ENCODE peak calls at places on chromosomes 13 and 19, in eight cellular contexts. N is stomach, F is Panc1, D is HCT116, P is endothelial cell of umbilical vein, O is spleen, T is sigmoid colon, Z is HepG2. R is an unnamed sample. For H3K36me3, the result is how much of the 10 kb centered on the place peaks cover.

GRCh38 chr19:51714848-51715247 is 8.9 kb downstream of the HAS1 start:
- DNase-seq in N (no peak), F (no peak), D (no peak), P (no peak), O (no peak), T (no peak), Z (no peak), R (no peak)

GRCh38 chr19:22882797-22883196 is 50.7 kb downstream of the ZNF723 start:
- DNase-seq in N (no peak), F (no peak), D (peak), P (peak), O (no peak), T (no peak), Z (peak), R (no peak)

GRCh38 chr19:31135841-31136240 is 213.4 kb downstream of the TSHZ3 start:
- DNase-seq in N (no peak), F (no peak), D (no peak), P (no peak), O (no peak), T (no peak), Z (no peak), R (no peak)

GRCh38 chr13:94537740-94538630 is 58.0 kb downstream of the TGDS start:
- DNase-seq in N (no peak), F (no peak), D (no peak), P (no peak), O (no peak), T (no peak), Z (no peak), R (no peak)

GRCh38 chr19:46000497-46001246 is 5.4 kb downstream of the CCDC61 start:
- DNase-seq in N (peak), F (no peak), D (no peak), P (no peak), O (peak), T (no peak), Z (no peak), R (peak)

GRCh38 chr19:5943623-5944022 is 29.6 kb downstream of the CAPS start:
- DNase-seq in N (no peak), F (no peak), D (no peak), P (no peak), O (no peak), T (no peak), Z (no peak), R (no peak)

GRCh38 chr13:51249767-51250741 is 27.9 kb downstream of the FAM124A start:
- DNase-seq in N (no peak), F (no peak), D (peak), P (peak), O (no peak), T (no peak), Z (peak), R (no peak)

GRCh38 chr13:87280139-87280538 is 391.0 kb upstream of the SLITRK5 start:
- DNase-seq in N (no peak), F (no peak), D (no peak), P (no peak), O (no peak), T (no peak), Z (no peak), R (no peak)

GRCh38 chr19:45130888-45131615 is 29.7 kb downstream of the NKPD1 start:
- DNase-seq in N (peak), F (no peak), D (peak), P (peak), O (no peak), T (no peak), Z (peak), R (no peak)

GRCh38 chr19:6233051-6233826 is 46.5 kb downstream of the MLLT1 start:
- DNase-seq in N (peak), F (no peak), D (no peak), P (peak), O (peak), T (no peak), Z (no peak), R (no peak)

DNA sequence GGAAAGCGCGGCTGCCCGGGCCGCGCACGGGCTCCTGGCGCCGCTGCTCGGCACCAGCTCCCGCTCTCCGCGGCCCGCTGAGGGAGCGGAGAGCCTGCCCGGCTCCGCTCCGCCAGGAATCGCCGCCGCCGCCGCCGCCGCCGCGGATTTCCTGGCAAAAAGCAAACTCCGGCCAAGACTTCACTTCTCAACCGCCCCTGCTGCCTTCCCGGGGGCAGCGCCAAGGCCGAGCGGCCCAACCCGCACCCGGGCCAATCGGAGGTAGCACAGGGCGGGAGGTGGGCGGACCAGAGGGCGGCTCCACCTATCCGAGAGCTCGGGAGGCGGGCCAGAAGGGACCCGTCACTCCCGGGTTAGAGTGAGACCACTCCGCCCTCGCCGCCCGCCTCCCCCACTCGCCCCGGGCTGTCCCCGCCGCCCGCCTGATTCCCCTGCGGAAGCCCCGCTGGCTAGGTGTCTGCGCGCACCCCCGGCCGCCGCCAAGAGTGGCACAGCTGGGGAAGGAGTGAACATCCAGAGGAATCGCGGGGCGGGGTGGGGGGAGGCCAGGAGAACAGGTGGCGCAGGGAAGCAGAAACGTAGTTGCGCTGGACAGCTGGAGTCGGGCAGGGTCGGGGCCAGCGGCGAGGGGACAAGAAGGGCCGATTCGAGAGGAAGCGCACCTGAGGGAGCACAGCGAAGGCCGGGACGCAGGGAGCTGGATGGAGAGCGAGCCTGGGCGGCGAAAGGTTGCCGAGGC is at the start of gene LNX2:
- DNase-seq in N (peak), F (no peak), D (peak), P (peak), O (peak), T (peak), Z (peak), R (peak)
- TF ChIP-seq POLR2AphosphoS5 in N (peak), F (no peak), D (peak), P (no peak), O (peak), T (peak), Z (peak), R (peak)

GRCh38 chr19:11444059-11444458 is 8.6 kb downstream of the PRKCSH start:
- DNase-seq in N (no peak), F (no peak), D (no peak), P (no peak), O (no peak), T (no peak), Z (no peak), R (no peak)
- H3K36me3 ChIP-seq in N (half or more), F (under half), D (half or more), P (under half), O (half or more), T (half or more), Z (half or more), R (half or more)

GRCh38 chr13:97522243-97522642 is 88.3 kb downstream of the RAP2A start:
- DNase-seq in N (no peak), F (no peak), D (no peak), P (no peak), O (no peak), T (no peak), Z (peak), R (no peak)

GRCh38 chr13:97521726-97522125 is 87.8 kb downstream of the RAP2A start:
- DNase-seq in N (no peak), F (no peak), D (no peak), P (no peak), O (no peak), T (no peak), Z (peak), R (no peak)
- TF ChIP-seq POLR2AphosphoS5 in N (no peak), F (no peak), D (no peak), P (no peak), O (no peak), T (no peak), Z (no peak), R (no peak)

DNA sequence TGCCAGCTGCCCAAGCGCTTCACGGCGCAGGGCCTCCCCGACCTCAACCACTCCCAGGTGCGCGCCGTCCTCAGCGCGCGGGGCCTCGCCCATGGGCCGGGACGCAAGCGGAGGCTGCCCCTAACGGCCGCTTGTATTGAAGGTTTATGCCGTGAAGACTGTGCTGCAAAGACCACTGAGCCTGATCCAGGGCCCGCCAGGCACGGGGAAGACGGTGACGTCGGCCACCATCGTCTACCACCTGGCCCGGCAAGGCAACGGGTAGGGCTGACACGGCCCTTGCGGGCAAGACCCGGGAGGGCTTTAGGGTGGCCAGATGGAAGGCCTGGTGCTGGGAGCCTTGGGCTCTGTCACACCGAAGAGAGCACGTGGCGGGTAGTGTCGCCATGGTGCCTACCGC is 23.2 kb downstream of the UPF1 start:
- DNase-seq in N (no peak), F (no peak), D (no peak), P (no peak), O (no peak), T (no peak), Z (no peak), R (no peak)
- H3K36me3 ChIP-seq in N (half or more), F (under half), D (half or more), P (half or more), O (half or more), T (half or more), Z (half or more), R (half or more)

GRCh38 chr19:8412783-8413592 is at the start of gene MARCHF2:
- DNase-seq in N (peak), F (peak), D (peak), P (peak), O (peak), T (peak), Z (peak), R (peak)

GRCh38 chr19:8413593-8413923 is 453 bp downstream of the MARCHF2 start:
- DNase-seq in N (no peak), F (no peak), D (no peak), P (no peak), O (no peak), T (no peak), Z (no peak), R (no peak)
- TF ChIP-seq POLR2AphosphoS5 in N (no peak), F (no peak), D (no peak), P (no peak), O (no peak), T (no peak), Z (no peak), R (no peak)

GRCh38 chr19:16385296-16385695 is 60.7 kb downstream of the KLF2 start:
- DNase-seq in N (no peak), F (no peak), D (no peak), P (no peak), O (peak), T (peak), Z (no peak), R (no peak)
- H3K36me3 ChIP-seq in N (under half), F (under half), D (under half), P (under half), O (half or more), T (under half), Z (half or more), R (under half)